ENCODE peak calls at places on chromosomes 2 and 18, in ten cellular contexts. R, P, Q, G, D, Y, U, T, W and S are unnamed samples.

GRCh38 chr2:71001592-71002570 is 7.2 kb upstream of the TEX261 start:
- DNase-seq in R (no peak), P (no peak), Q (no peak), G (no peak), D (no peak), Y (no peak), U (no peak), T (no peak), W (no peak), S (no peak)

GRCh38 chr2:157523270-157524059 is 79.6 kb upstream of the CYTIP start:
- DNase-seq in R (no peak), P (no peak), Q (no peak), G (no peak), D (no peak), Y (no peak), U (no peak), T (no peak), W (no peak), S (no peak)

GRCh38 chr2:192194065-192194865 is 468 bp downstream of the TMEFF2 start:
- DNase-seq in R (no peak), P (peak), Q (no peak), G (no peak), D (peak), Y (no peak), U (no peak), T (peak), W (no peak), S (no peak)

GRCh38 chr2:192379736-192380135 is 185.0 kb upstream of the TMEFF2 start:
- DNase-seq in R (no peak), P (no peak), Q (no peak), G (no peak), D (no peak), Y (no peak), U (no peak), T (no peak), W (no peak), S (no peak)

GRCh38 chr2:29663266-29663665 is 258.1 kb downstream of the ALK start:
- DNase-seq in R (no peak), P (no peak), Q (no peak), G (no peak), D (no peak), Y (no peak), U (no peak), T (peak), W (peak), S (no peak)

GRCh38 chr18:31199190-31199769 is 36.6 kb upstream of the DSC1 start:
- DNase-seq in R (no peak), P (no peak), Q (no peak), G (no peak), D (no peak), Y (no peak), U (no peak), T (peak), W (peak), S (no peak)

GRCh38 chr2:100548771-100549170 is 14.0 kb upstream of the PDCL3 start:
- DNase-seq in R (no peak), P (no peak), Q (no peak), G (no peak), D (no peak), Y (no peak), U (no peak), T (no peak), W (no peak), S (no peak)

GRCh38 chr2:159402790-159403189 is 116.3 kb upstream of the WDSUB1 start:
- DNase-seq in R (no peak), P (no peak), Q (no peak), G (no peak), D (no peak), Y (no peak), U (no peak), T (no peak), W (no peak), S (no peak)

GRCh38 chr2:58539973-58540372 is 298.8 kb upstream of the FANCL start:
- DNase-seq in R (no peak), P (no peak), Q (no peak), G (no peak), D (no peak), Y (no peak), U (no peak), T (no peak), W (peak), S (no peak)

GRCh38 chr2:140436956-140437355 is 1656.8 kb upstream of the NXPH2 start:
- DNase-seq in R (no peak), P (no peak), Q (no peak), G (no peak), D (no peak), Y (no peak), U (no peak), T (no peak), W (no peak), S (no peak)

GRCh38 chr2:200308421-200309295 is 2.2 kb downstream of the SPATS2L start:
- DNase-seq in R (no peak), P (no peak), Q (no peak), G (no peak), D (no peak), Y (no peak), U (no peak), T (peak), W (peak), S (peak)

GRCh38 chr18:78727877-78728276 is 251.7 kb upstream of the SALL3 start:
- DNase-seq in R (no peak), P (no peak), Q (no peak), G (no peak), D (no peak), Y (no peak), U (no peak), T (no peak), W (no peak), S (no peak)

DNA sequence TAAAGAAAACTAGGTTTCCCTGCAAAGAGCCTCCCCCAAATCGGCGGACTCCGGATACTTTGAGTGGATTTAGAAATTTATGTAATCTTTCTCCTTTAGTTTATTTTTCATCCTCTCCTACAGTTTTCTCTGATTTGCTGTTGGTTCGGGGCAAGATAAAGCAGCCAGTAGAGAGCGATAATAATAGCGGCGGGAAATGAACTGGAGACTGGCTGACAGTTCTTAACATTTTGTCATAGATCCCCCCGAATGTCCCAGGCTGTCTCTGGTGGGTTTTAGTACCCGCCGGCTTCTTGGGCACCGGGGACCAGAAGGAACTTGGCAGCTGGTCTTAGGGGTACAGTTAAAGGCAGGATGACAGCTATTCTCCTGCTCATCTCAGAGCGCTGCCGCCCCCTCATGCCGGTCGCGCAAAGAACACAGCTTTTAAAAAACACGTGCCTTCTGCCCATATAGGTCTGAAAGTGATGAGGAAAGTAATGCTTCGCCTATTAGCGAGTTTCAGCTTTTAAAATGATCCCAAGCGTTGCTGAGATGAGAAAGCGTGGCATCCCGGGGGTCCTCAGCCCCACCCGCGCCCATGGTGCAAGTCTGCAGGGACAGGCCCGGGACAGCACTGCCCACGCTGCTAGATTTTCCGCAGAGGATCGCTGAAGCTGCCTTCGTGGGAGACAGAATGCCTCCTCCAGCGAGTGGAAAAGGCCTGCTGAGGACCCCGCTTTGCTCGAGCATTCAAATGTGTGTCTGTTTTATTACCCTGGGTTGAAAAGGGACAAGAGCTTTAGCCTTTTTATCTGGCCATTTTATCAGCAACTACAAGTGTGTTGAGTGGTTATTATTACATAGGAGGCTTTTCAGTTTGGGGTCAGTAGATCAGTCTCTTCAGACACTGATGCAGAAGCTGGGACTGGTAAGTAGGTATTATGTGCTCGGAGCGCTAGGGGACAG is 3.8 kb downstream of the ONECUT2 start:
- DNase-seq in R (no peak), P (no peak), Q (no peak), G (no peak), D (no peak), Y (no peak), U (no peak), T (no peak), W (no peak), S (no peak)
- TF ChIP-seq CTCF in R (no peak), P (no peak), Q (no peak), G (no peak), D (no peak), Y (no peak), U (no peak), T (no peak), W (peak), S (no peak)

GRCh38 chr2:231780909-231781797 is at the start of gene PDE6D:
- DNase-seq in R (peak), P (peak), Q (peak), G (peak), D (peak), Y (peak), U (peak), T (peak), W (peak), S (peak)

GRCh38 chr2:231785822-231786176 is 446 bp upstream of the COPS7B start:
- DNase-seq in R (no peak), P (no peak), Q (no peak), G (no peak), D (no peak), Y (no peak), U (no peak), T (no peak), W (no peak), S (no peak)

GRCh38 chr2:231781798-231782726 is 980 bp upstream of the PDE6D start:
- DNase-seq in R (peak), P (peak), Q (peak), G (no peak), D (peak), Y (no peak), U (no peak), T (peak), W (peak), S (peak)

GRCh38 chr2:231785413-231785812 is 832 bp upstream of the COPS7B start:
- DNase-seq in R (no peak), P (no peak), Q (no peak), G (no peak), D (no peak), Y (no peak), U (no peak), T (no peak), W (no peak), S (no peak)

DNA sequence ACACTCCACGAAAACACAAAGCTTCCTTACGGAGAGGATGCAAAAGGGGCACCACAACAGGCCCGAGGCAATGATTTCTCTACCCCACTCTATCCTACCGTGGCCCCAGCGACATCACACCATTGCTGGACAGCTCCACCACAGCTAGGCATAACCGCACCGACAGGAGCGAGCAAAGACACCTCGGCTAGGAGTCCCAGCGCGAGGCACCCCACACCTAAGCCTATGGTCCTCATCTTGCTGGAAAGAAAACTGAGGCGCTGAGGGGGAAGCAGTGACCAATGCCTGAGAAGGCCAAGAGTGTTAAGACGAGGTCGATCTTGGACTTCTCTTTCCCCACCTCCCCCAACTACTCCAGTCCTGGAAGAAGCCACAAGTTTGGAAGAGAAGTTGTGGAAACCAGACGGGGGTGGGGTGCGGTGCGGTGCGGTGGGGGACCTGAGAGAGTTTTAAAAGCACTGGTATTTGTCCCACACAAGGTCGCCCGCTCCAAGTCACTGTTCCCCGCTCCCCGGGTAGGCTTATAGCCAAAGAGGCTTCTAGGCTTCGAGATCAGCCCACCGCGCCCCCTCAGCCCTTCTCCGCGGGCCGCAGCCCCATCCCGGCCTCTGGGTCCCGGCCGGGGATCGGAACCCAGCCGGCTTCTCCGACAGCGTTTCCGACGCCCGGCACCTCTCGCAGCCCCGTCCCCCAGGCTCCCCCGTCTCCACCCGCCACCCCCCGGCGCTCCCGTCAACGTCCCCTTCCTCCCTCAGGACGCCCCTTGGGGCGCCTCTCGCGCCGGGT is 766 bp downstream of the PDE6D start:
- DNase-seq in R (no peak), P (peak), Q (peak), G (no peak), D (peak), Y (no peak), U (no peak), T (peak), W (peak), S (no peak)
- TF ChIP-seq CTCF in R (no peak), P (no peak), Q (no peak), G (no peak), D (no peak), Y (no peak), U (no peak), T (no peak), W (no peak), S (no peak)

DNA sequence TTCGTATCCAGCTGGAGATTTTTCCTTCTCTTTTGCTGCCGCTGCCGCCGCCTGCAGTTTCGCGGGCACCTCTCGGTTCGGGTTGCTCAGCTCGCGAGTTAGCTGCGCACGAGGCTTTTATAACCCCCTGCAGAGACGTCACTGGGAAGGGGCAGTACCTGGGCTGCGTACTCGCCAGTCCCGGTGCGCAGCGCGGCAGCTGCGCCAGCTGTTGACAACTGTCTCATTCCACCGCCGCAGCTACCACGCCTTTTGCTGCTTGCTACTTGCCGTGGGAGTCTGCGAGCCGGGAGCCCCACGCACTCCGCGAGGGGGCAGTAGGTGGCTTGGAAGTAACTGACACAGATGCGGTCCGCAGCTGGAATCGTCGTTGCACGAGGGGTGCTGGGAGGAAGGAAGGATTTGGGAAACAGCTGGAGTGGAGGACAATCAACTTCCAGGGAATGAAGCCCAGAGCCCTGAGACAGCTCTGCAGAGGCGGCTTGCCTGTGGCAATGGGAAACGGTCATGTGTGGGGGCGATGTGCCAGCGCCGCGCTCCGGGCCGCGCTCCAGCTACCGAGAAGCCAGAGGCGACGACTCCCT is at the start of gene TACR1:
- DNase-seq in R (peak), P (peak), Q (peak), G (peak), D (peak), Y (no peak), U (peak), T (peak), W (peak), S (peak)
- TF ChIP-seq CTCF in R (peak), P (peak), Q (peak), G (peak), D (peak), Y (peak), U (peak), T (peak), W (peak), S (peak)

GRCh38 chr2:239397856-239398470 is 2.9 kb downstream of the HDAC4 start:
- DNase-seq in R (no peak), P (no peak), Q (no peak), G (no peak), D (peak), Y (no peak), U (peak), T (peak), W (no peak), S (no peak)

GRCh38 chr2:239395524-239395923 is 5.3 kb downstream of the HDAC4 start:
- DNase-seq in R (no peak), P (no peak), Q (peak), G (no peak), D (peak), Y (no peak), U (no peak), T (no peak), W (no peak), S (no peak)

GRCh38 chr2:239394978-239395377 is 5.8 kb downstream of the HDAC4 start:
- DNase-seq in R (no peak), P (no peak), Q (peak), G (peak), D (peak), Y (no peak), U (no peak), T (no peak), W (no peak), S (no peak)

GRCh38 chr2:239398536-239398935 is 2.3 kb downstream of the HDAC4 start:
- DNase-seq in R (no peak), P (no peak), Q (no peak), G (no peak), D (peak), Y (no peak), U (peak), T (no peak), W (no peak), S (no peak)

DNA sequence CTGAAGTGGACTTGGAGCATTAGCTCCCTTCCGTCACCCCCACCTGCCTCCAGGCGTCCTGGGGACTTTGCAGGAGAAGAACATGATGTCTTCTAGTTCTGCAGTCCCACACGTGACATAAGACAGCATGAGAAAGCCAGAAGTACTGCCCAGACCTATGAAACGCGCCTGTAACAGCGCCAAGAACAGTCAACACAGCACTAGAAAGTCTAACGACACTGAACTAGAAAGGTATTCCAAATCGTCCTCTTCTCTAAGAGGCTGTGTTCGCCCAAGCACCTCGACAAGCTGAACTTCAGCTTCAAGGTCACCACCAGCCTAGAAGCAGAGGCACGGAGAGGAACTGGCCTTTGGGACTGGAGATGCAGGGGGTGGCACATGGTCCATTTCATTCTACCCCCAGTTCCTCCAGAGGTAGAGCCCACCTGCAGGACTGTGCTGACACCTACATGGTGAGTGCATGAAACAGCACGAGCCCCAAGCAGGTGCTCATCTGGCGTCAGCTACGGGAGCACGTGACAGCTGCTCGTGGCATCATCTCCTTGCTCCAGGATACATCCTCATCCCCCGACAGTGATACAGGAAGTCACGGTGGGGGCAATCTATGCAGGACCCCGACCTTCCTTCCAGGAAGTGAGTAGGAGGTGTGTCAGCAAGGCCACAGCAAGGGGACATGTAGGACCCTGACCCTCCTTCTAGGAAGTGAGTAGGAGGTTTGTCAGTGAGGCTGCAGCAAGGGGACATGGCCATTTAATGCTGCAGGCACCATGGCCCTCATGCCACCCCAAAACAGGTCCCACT is 3.7 kb downstream of the HDAC4 start:
- DNase-seq in R (no peak), P (no peak), Q (peak), G (no peak), D (peak), Y (no peak), U (peak), T (no peak), W (no peak), S (no peak)
- TF ChIP-seq CTCF in R (peak), P (peak), Q (no peak), G (no peak), D (no peak), Y (no peak), U (peak), T (no peak), W (peak), S (no peak)

GRCh38 chr2:179262077-179262660 is 2.5 kb downstream of the SESTD1 start:
- DNase-seq in R (no peak), P (no peak), Q (no peak), G (no peak), D (no peak), Y (no peak), U (no peak), T (no peak), W (no peak), S (no peak)

GRCh38 chr2:179263015-179263414 is 1.6 kb downstream of the SESTD1 start:
- DNase-seq in R (no peak), P (no peak), Q (no peak), G (no peak), D (no peak), Y (no peak), U (no peak), T (peak), W (peak), S (no peak)

GRCh38 chr2:179263460-179264237 is 983 bp downstream of the SESTD1 start:
- DNase-seq in R (peak), P (peak), Q (peak), G (no peak), D (peak), Y (peak), U (peak), T (peak), W (peak), S (peak)

GRCh38 chr2:179260224-179260623 is 4.4 kb downstream of the SESTD1 start:
- DNase-seq in R (no peak), P (no peak), Q (no peak), G (no peak), D (no peak), Y (no peak), U (no peak), T (no peak), W (peak), S (no peak)

DNA sequence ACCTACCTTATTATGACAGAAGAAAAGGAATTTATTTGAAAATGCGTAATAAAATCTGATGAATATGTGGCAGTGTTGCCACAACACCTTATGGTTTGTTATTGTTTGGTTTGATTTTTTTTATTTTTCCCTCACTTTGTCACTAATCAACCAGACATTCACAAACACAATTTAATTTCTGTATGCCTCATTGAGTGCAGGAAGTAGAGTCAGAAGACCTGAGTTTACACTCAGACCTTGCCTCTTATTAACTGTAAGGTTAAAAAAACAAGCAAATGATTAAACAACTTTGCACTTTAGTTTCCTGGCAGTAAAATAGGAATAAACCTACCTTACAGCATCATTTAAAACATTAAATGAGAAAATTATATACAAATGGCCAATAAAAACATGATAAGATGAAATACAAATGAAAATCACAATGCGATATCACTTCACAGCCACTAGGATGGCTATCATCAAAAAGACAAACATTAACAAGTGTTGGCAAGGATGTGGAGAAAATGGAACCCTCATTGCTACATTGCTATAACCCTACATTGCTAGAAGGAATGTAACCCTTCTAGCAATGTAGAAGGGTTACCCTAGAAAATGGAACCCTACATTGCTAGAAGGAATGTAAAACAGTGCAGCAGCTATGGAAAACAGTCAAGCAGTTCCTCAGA is 3.3 kb downstream of the SESTD1 start:
- DNase-seq in R (no peak), P (no peak), Q (no peak), G (no peak), D (no peak), Y (no peak), U (no peak), T (no peak), W (no peak), S (no peak)
- TF ChIP-seq CTCF in R (peak), P (peak), Q (peak), G (no peak), D (no peak), Y (no peak), U (no peak), T (no peak), W (peak), S (peak)